ENCODE peak calls at places on chromosomes 2 and 18, in eight cellular contexts. A is NCI-H2081 treated with DMSO at 0.1 percent for 48 hours; M is T-helper 1 cell; W is activated naive CD8-positive, alpha-beta T cell treated with anti-CD3 and anti-CD28 coated beads, Interleukin-2, amount 10 ng/mL, durations not matched to agents 7 days and 5 days; Y is NCI-H1092 treated with DMSO at 0.1 percent for 48 hours; S is tibial artery; N is posterior vena cava; Q is AG20443. K is an unnamed sample.
A peak's percentile ranks its signal among the peaks of the same experiment; 100 is the strongest.

GRCh38 chr2:231933916-231934401 is 7.8 kb upstream of the NPPC start:
- DNase-seq in A (no peak), M (no peak), W (no peak), Y (no peak), S (no peak), N (peak; percentile 65), Q (peak; percentile 46), K (no peak)

GRCh38 chr2:43524180-43524965 is 71.5 kb downstream of the THADA start:
- DNase-seq in A (no peak), M (no peak), W (no peak), Y (no peak), S (no peak), N (no peak), Q (no peak), K (no peak)

GRCh38 chr2:156937430-156937829 is 320.1 kb upstream of the GALNT5 start:
- DNase-seq in A (no peak), M (no peak), W (no peak), Y (no peak), S (no peak), N (no peak), Q (no peak), K (no peak)

GRCh38 chr2:42492691-42493467 is 903 bp downstream of the KCNG3 start:
- DNase-seq in A (no peak), M (peak; percentile 42), W (peak; percentile 64), Y (no peak), S (no peak), N (no peak), Q (peak; percentile 20), K (no peak)

GRCh38 chr2:15050483-15050882 is 418.0 kb downstream of the LRATD1 start:
- DNase-seq in A (peak; percentile 49), M (no peak), W (no peak), Y (peak; percentile 95), S (no peak), N (no peak), Q (no peak), K (no peak)

GRCh38 chr2:73107211-73107926 is 5.4 kb downstream of the RAB11FIP5 start:
- DNase-seq in A (no peak), M (peak; percentile 64), W (no peak), Y (no peak), S (peak; percentile 23), N (no peak), Q (peak; percentile 76), K (no peak)

GRCh38 chr2:73933194-73933593 is 6.5 kb downstream of the DGUOK start:
- DNase-seq in A (peak; percentile 4), M (no peak), W (no peak), Y (peak; percentile 20), S (no peak), N (no peak), Q (no peak), K (no peak)

GRCh38 chr18:49340446-49340845 is 120.0 kb downstream of the DYM start:
- DNase-seq in A (no peak), M (no peak), W (no peak), Y (no peak), S (no peak), N (no peak), Q (peak; percentile 73), K (peak; percentile 4)

GRCh38 chr2:236593956-236594355 is 24.3 kb downstream of the ACKR3 start:
- DNase-seq in A (no peak), M (no peak), W (no peak), Y (no peak), S (no peak), N (no peak), Q (no peak), K (no peak)

GRCh38 chr2:8677646-8678592 is 3.9 kb upstream of the ID2 start:
- DNase-seq in A (no peak), M (peak; percentile 46), W (peak; percentile 63), Y (peak; percentile 70), S (peak; percentile 65), N (no peak), Q (peak; percentile 49), K (no peak)

GRCh38 chr2:215430528-215431187 is 5.2 kb downstream of the FN1 start:
- DNase-seq in A (no peak), M (no peak), W (no peak), Y (no peak), S (no peak), N (no peak), Q (peak; percentile 50), K (peak; percentile 67)

GRCh38 chr2:137943948-137944347 is 20.3 kb upstream of the HNMT start:
- DNase-seq in A (no peak), M (no peak), W (no peak), Y (no peak), S (no peak), N (no peak), Q (no peak), K (no peak)

GRCh38 chr2:233961905-233962304 is 44.7 kb downstream of the TRPM8 start:
- DNase-seq in A (no peak), M (no peak), W (no peak), Y (no peak), S (no peak), N (no peak), Q (no peak), K (no peak)

GRCh38 chr18:46424898-46425297 is 232.1 kb downstream of the LOXHD1 start:
- DNase-seq in A (no peak), M (no peak), W (no peak), Y (no peak), S (no peak), N (peak; percentile 61), Q (no peak), K (no peak)

GRCh38 chr2:63827749-63828148 is 13.9 kb upstream of the UGP2 start:
- DNase-seq in A (no peak), M (no peak), W (no peak), Y (no peak), S (no peak), N (no peak), Q (peak; percentile 67), K (peak; percentile 41)

GRCh38 chr18:74196220-74197119 is 48.1 kb downstream of the TIMM21 start:
- DNase-seq in A (peak; percentile 33), M (peak; percentile 59), W (no peak), Y (peak; percentile 90), S (no peak), N (no peak), Q (peak; percentile 79), K (peak; percentile 60)

GRCh38 chr2:86512922-86513321 is 50.3 kb downstream of the CHMP3 start:
- DNase-seq in A (no peak), M (no peak), W (no peak), Y (no peak), S (no peak), N (no peak), Q (no peak), K (no peak)